ENCODE peak calls at places on chromosome 12, in eight cellular contexts. X is A172; G is activated gamma-delta T cell treated with Interleukin-2 at 50 U/mL for 16 hours; A is OCI-LY7; W is HFFc6; N is bronchial epithelial cell; S is GM12864; B is activated CD4-positive, CD25-positive, alpha-beta regulatory T cell treated with anti-CD3 and anti-CD28 coated beads, Interleukin-2, amount 50 U/mL, for 72 hours. T is an unnamed sample.

GRCh38 chr12:109827566-109828550 is 5.3 kb downstream of the TRPV4 start:
- DNase-seq in G (no peak), W (no peak), B (no peak), S (no peak), N (no peak), X (no peak), A (no peak), T (no peak)

GRCh38 chr12:49334681-49335080 is 2.3 kb downstream of the C1QL4 start:
- DNase-seq in S (no peak), N (no peak), G (no peak), B (no peak), X (no peak), A (no peak), W (no peak), T (no peak)

GRCh38 chr12:130603566-130603965 is 112.5 kb downstream of the RIMBP2 start:
- DNase-seq in G (no peak), W (no peak), S (no peak), B (no peak), X (no peak), A (no peak), N (no peak), T (no peak)

GRCh38 chr12:72288911-72289310 is 16.7 kb downstream of the TRHDE start:
- DNase-seq in S (no peak), X (no peak), N (no peak), G (no peak), B (no peak), W (no peak), A (no peak), T (no peak)

GRCh38 chr12:58656254-58657009 is 263.9 kb downstream of the LRIG3 start:
- DNase-seq in A (no peak), W (no peak), B (no peak), G (no peak), S (no peak), N (no peak), X (no peak), T (no peak)

GRCh38 chr12:103975368-103975767 is 9.7 kb downstream of the TDG start:
- DNase-seq in G (no peak), N (no peak), B (no peak), A (no peak), S (no peak), W (no peak), X (no peak), T (no peak)

GRCh38 chr12:82425241-82425640 is 66.9 kb downstream of the METTL25 start:
- DNase-seq in G (no peak), S (no peak), W (peak), A (no peak), N (peak), X (peak), B (no peak), T (no peak)

GRCh38 chr12:110744697-110745264 is 2.1 kb upstream of the PPP1CC start:
- DNase-seq in X (peak), S (no peak), A (no peak), G (no peak), B (no peak), N (peak), W (no peak), T (no peak)

GRCh38 chr12:91178801-91179200 is 3.8 kb downstream of the DCN start:
- DNase-seq in S (no peak), A (no peak), G (no peak), B (no peak), N (no peak), W (no peak), X (no peak), T (no peak)

GRCh38 chr12:101859664-101860607 is 17.4 kb upstream of the DRAM1 start:
- DNase-seq in N (peak), G (no peak), A (no peak), W (no peak), B (no peak), X (no peak), S (no peak), T (no peak)

GRCh38 chr12:81222841-81223595 is 145.1 kb downstream of the ACSS3 start:
- DNase-seq in B (no peak), S (no peak), W (peak), N (no peak), A (no peak), X (no peak), G (no peak), T (no peak)

GRCh38 chr12:104475269-104475668 is 18.5 kb downstream of the CHST11 start:
- DNase-seq in X (no peak), A (no peak), W (no peak), B (no peak), N (no peak), S (no peak), G (no peak), T (no peak)

GRCh38 chr12:2845280-2845679 is 10.4 kb upstream of the NRIP2 start:
- DNase-seq in W (peak), G (no peak), B (no peak), X (no peak), N (no peak), S (no peak), A (no peak), T (no peak)

GRCh38 chr12:66262737-66263136 is 39.6 kb upstream of the HELB start:
- DNase-seq in B (no peak), N (no peak), X (no peak), A (no peak), G (no peak), W (no peak), S (no peak), T (no peak)

GRCh38 chr12:1806301-1807106 is 13.9 kb upstream of the LRTM2 start:
- DNase-seq in G (no peak), B (no peak), X (no peak), A (no peak), N (no peak), W (no peak), S (no peak), T (no peak)

GRCh38 chr12:89762498-89763170 is 54.0 kb upstream of the ATP2B1 start:
- DNase-seq in N (peak), S (no peak), W (no peak), B (no peak), X (no peak), G (no peak), A (no peak), T (no peak)

GRCh38 chr12:6951551-6952120 is 480 bp downstream of the PTPN6 start:
- DNase-seq in A (no peak), S (no peak), G (no peak), B (no peak), W (no peak), N (no peak), X (no peak), T (no peak)

T was measured in stimulated activated naive B cell treated with anti-CD40 and anti-IgM and Interleukin-4, amounts not matched to agents 10 μg/mL and 1 μg/mL and 100 μg/mL, for 72 hours.